ENCODE peak calls at places on chromosomes 7 and 10, in nine cellular contexts. One of them, this sample, is unnamed.

GRCh38 chr10:82796510-82796909 is 921.5 kb downstream of the NRG3 start:
- DNase-seq in tibial nerve: no peak
- DNase-seq in left lung: no peak
- DNase-seq in brain microvascular endothelial cell: no peak
- DNase-seq in CD8-positive, alpha-beta memory T cell: no peak
- DNase-seq in effector memory CD4-positive, alpha-beta T cell: no peak
- DNase-seq in fibroblast of lung: peak; percentile 19
- DNase-seq in IMR-90: no peak
- DNase-seq in adrenal gland: no peak
- DNase-seq in this sample: no peak

GRCh38 chr7:82164813-82165212 is 278.8 kb downstream of the CACNA2D1 start:
- DNase-seq in tibial nerve: no peak
- DNase-seq in left lung: no peak
- DNase-seq in brain microvascular endothelial cell: peak; percentile 81
- DNase-seq in CD8-positive, alpha-beta memory T cell: no peak
- DNase-seq in effector memory CD4-positive, alpha-beta T cell: no peak
- DNase-seq in fibroblast of lung: peak; percentile 79
- DNase-seq in IMR-90: peak; percentile 79
- DNase-seq in adrenal gland: peak; percentile 42
- DNase-seq in this sample: no peak

GRCh38 chr10:117663750-117664149 is 121.2 kb downstream of the EMX2 start:
- DNase-seq in tibial nerve: no peak
- DNase-seq in left lung: no peak
- DNase-seq in brain microvascular endothelial cell: peak; percentile 92
- DNase-seq in CD8-positive, alpha-beta memory T cell: no peak
- DNase-seq in effector memory CD4-positive, alpha-beta T cell: no peak
- DNase-seq in fibroblast of lung: peak; percentile 79
- DNase-seq in IMR-90: peak; percentile 28
- DNase-seq in adrenal gland: no peak
- DNase-seq in this sample: no peak

GRCh38 chr10:92972066-92972870 is 88.3 kb upstream of the CYP26C1 start:
- DNase-seq in tibial nerve: no peak
- DNase-seq in left lung: no peak
- DNase-seq in brain microvascular endothelial cell: peak; percentile 72
- DNase-seq in CD8-positive, alpha-beta memory T cell: no peak
- DNase-seq in effector memory CD4-positive, alpha-beta T cell: no peak
- DNase-seq in fibroblast of lung: peak; percentile 87
- DNase-seq in IMR-90: peak; percentile 90
- DNase-seq in adrenal gland: peak; percentile 76
- DNase-seq in this sample: no peak

GRCh38 chr7:128264477-128264876 is 23.4 kb downstream of the LEP start:
- DNase-seq in tibial nerve: no peak
- DNase-seq in left lung: peak; percentile 56
- DNase-seq in brain microvascular endothelial cell: no peak
- DNase-seq in CD8-positive, alpha-beta memory T cell: no peak
- DNase-seq in effector memory CD4-positive, alpha-beta T cell: no peak
- DNase-seq in fibroblast of lung: no peak
- DNase-seq in IMR-90: no peak
- DNase-seq in adrenal gland: no peak
- DNase-seq in this sample: no peak

GRCh38 chr7:73342645-73343044 is 14.7 kb downstream of the FKBP6 start:
- DNase-seq in tibial nerve: no peak
- DNase-seq in left lung: no peak
- DNase-seq in brain microvascular endothelial cell: peak; percentile 68
- DNase-seq in CD8-positive, alpha-beta memory T cell: no peak
- DNase-seq in effector memory CD4-positive, alpha-beta T cell: no peak
- DNase-seq in fibroblast of lung: peak; percentile 45
- DNase-seq in IMR-90: peak; percentile 69
- DNase-seq in adrenal gland: no peak
- DNase-seq in this sample: no peak

GRCh38 chr10:3828404-3829192 is 43.6 kb upstream of the KLF6 start:
- DNase-seq in tibial nerve: no peak
- DNase-seq in left lung: no peak
- DNase-seq in brain microvascular endothelial cell: peak; percentile 73
- DNase-seq in CD8-positive, alpha-beta memory T cell: no peak
- DNase-seq in effector memory CD4-positive, alpha-beta T cell: no peak
- DNase-seq in fibroblast of lung: peak; percentile 79
- DNase-seq in IMR-90: peak; percentile 86
- DNase-seq in adrenal gland: peak; percentile 50
- DNase-seq in this sample: peak; percentile 67

GRCh38 chr10:122706467-122706866 is 6.8 kb upstream of the C10orf120 start:
- DNase-seq in tibial nerve: no peak
- DNase-seq in left lung: no peak
- DNase-seq in brain microvascular endothelial cell: no peak
- DNase-seq in CD8-positive, alpha-beta memory T cell: no peak
- DNase-seq in effector memory CD4-positive, alpha-beta T cell: no peak
- DNase-seq in fibroblast of lung: no peak
- DNase-seq in IMR-90: no peak
- DNase-seq in adrenal gland: no peak
- DNase-seq in this sample: no peak

DNA sequence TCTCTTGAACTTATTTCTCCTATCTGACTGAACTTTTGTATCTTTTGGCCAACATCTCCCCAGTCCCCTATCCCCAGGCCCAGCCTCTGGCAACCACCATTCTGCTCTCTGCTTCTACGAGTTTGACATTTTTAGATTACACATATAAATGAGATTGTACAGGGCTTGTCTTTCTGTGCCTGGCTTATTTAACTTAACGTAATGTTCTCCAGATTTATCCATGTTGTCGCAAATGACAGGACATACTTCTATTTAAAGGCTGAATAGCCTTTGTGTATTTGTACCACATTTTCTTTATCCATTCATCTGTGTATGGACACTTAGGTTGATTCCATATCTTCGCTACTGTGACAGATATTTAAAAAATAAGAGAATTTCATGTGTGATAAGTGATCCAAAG is 98.6 kb downstream of the LSMEM1 start:
- DNase-seq in tibial nerve: no peak
- DNase-seq in left lung: no peak
- DNase-seq in brain microvascular endothelial cell: no peak
- DNase-seq in CD8-positive, alpha-beta memory T cell: no peak
- DNase-seq in effector memory CD4-positive, alpha-beta T cell: no peak
- DNase-seq in fibroblast of lung: no peak
- DNase-seq in IMR-90: no peak
- DNase-seq in adrenal gland: no peak
- DNase-seq in this sample: no peak
- H3K27ac ChIP-seq in tibial nerve: no peak overlapping the region
- H3K27ac ChIP-seq in left lung: no peak overlapping the region
- H3K27ac ChIP-seq in brain microvascular endothelial cell: no peak overlapping the region
- H3K27ac ChIP-seq in CD8-positive, alpha-beta memory T cell: no peak overlapping the region
- H3K27ac ChIP-seq in effector memory CD4-positive, alpha-beta T cell: no peak overlapping the region
- H3K27ac ChIP-seq in fibroblast of lung: no peak overlapping the region
- H3K27ac ChIP-seq in IMR-90: no peak overlapping the region
- H3K27ac ChIP-seq in adrenal gland: no peak overlapping the region
- H3K27ac ChIP-seq in this sample: no peak overlapping the region

GRCh38 chr10:114483575-114483974 is 79.3 kb upstream of the AFAP1L2 start:
- DNase-seq in tibial nerve: no peak
- DNase-seq in left lung: no peak
- DNase-seq in brain microvascular endothelial cell: no peak
- DNase-seq in CD8-positive, alpha-beta memory T cell: no peak
- DNase-seq in effector memory CD4-positive, alpha-beta T cell: no peak
- DNase-seq in fibroblast of lung: no peak
- DNase-seq in IMR-90: no peak
- DNase-seq in adrenal gland: no peak
- DNase-seq in this sample: no peak
- H3K27ac ChIP-seq in tibial nerve: no peak overlapping the region
- H3K27ac ChIP-seq in left lung: no peak overlapping the region
- H3K27ac ChIP-seq in brain microvascular endothelial cell: no peak overlapping the region
- H3K27ac ChIP-seq in CD8-positive, alpha-beta memory T cell: no peak overlapping the region
- H3K27ac ChIP-seq in effector memory CD4-positive, alpha-beta T cell: no peak overlapping the region
- H3K27ac ChIP-seq in fibroblast of lung: no peak overlapping the region
- H3K27ac ChIP-seq in IMR-90: no peak overlapping the region
- H3K27ac ChIP-seq in adrenal gland: no peak overlapping the region
- H3K27ac ChIP-seq in this sample: no peak overlapping the region

GRCh38 chr7:116571552-116571951 is 46.7 kb downstream of the CAV1 start:
- DNase-seq in tibial nerve: no peak
- DNase-seq in left lung: no peak
- DNase-seq in brain microvascular endothelial cell: no peak
- DNase-seq in CD8-positive, alpha-beta memory T cell: no peak
- DNase-seq in effector memory CD4-positive, alpha-beta T cell: no peak
- DNase-seq in fibroblast of lung: no peak
- DNase-seq in IMR-90: no peak
- DNase-seq in adrenal gland: no peak
- DNase-seq in this sample: no peak
- H3K27ac ChIP-seq in tibial nerve: no peak overlapping the region
- H3K27ac ChIP-seq in left lung: no peak overlapping the region
- H3K27ac ChIP-seq in brain microvascular endothelial cell: peak overlapping the region; percentile 57
- H3K27ac ChIP-seq in CD8-positive, alpha-beta memory T cell: no peak overlapping the region
- H3K27ac ChIP-seq in effector memory CD4-positive, alpha-beta T cell: no peak overlapping the region
- H3K27ac ChIP-seq in fibroblast of lung: peak overlapping the region; percentile 35
- H3K27ac ChIP-seq in IMR-90: peak overlapping the region; percentile 58
- H3K27ac ChIP-seq in adrenal gland: no peak overlapping the region
- H3K27ac ChIP-seq in this sample: no peak overlapping the region

GRCh38 chr7:132977234-132977633 is 104.7 kb downstream of the CHCHD3 start:
- DNase-seq in tibial nerve: no peak
- DNase-seq in left lung: no peak
- DNase-seq in brain microvascular endothelial cell: no peak
- DNase-seq in CD8-positive, alpha-beta memory T cell: no peak
- DNase-seq in effector memory CD4-positive, alpha-beta T cell: no peak
- DNase-seq in fibroblast of lung: no peak
- DNase-seq in IMR-90: peak; percentile 11
- DNase-seq in adrenal gland: no peak
- DNase-seq in this sample: no peak
- H3K27ac ChIP-seq in tibial nerve: no peak overlapping the region
- H3K27ac ChIP-seq in left lung: no peak overlapping the region
- H3K27ac ChIP-seq in brain microvascular endothelial cell: no peak overlapping the region
- H3K27ac ChIP-seq in CD8-positive, alpha-beta memory T cell: no peak overlapping the region
- H3K27ac ChIP-seq in effector memory CD4-positive, alpha-beta T cell: no peak overlapping the region
- H3K27ac ChIP-seq in fibroblast of lung: no peak overlapping the region
- H3K27ac ChIP-seq in IMR-90: no peak overlapping the region
- H3K27ac ChIP-seq in adrenal gland: no peak overlapping the region
- H3K27ac ChIP-seq in this sample: no peak overlapping the region

DNA sequence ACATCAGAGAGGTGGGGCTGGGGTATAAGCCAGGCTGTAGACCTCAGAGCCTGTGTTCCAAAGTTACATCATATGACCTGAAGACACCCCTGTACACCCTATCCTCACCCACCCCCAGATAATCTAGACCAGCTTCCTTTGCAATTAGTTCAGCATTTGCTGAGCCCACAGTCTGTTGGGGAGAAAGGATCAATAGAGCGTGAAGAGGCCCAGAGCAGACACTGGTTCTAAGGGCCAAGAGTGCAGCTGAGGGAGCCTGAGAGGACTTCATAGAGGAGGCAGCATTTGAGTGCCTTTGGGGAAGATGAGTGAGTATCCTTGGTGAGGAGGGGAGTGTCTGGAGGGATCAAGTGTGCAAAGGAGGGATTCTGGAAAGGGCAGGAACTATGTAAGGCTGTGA is 58.6 kb downstream of the PRF1 start:
- DNase-seq in tibial nerve: no peak
- DNase-seq in left lung: no peak
- DNase-seq in brain microvascular endothelial cell: no peak
- DNase-seq in CD8-positive, alpha-beta memory T cell: no peak
- DNase-seq in effector memory CD4-positive, alpha-beta T cell: no peak
- DNase-seq in fibroblast of lung: no peak
- DNase-seq in IMR-90: no peak
- DNase-seq in adrenal gland: no peak
- DNase-seq in this sample: no peak
- H3K27ac ChIP-seq in tibial nerve: no peak overlapping the region
- H3K27ac ChIP-seq in left lung: no peak overlapping the region
- H3K27ac ChIP-seq in brain microvascular endothelial cell: no peak overlapping the region
- H3K27ac ChIP-seq in CD8-positive, alpha-beta memory T cell: no peak overlapping the region
- H3K27ac ChIP-seq in effector memory CD4-positive, alpha-beta T cell: no peak overlapping the region
- H3K27ac ChIP-seq in fibroblast of lung: no peak overlapping the region
- H3K27ac ChIP-seq in IMR-90: no peak overlapping the region
- H3K27ac ChIP-seq in adrenal gland: no peak overlapping the region
- H3K27ac ChIP-seq in this sample: no peak overlapping the region

GRCh38 chr10:59757966-59758365 is 4.7 kb upstream of the MRLN start:
- DNase-seq in tibial nerve: no peak
- DNase-seq in left lung: no peak
- DNase-seq in brain microvascular endothelial cell: peak; percentile 64
- DNase-seq in CD8-positive, alpha-beta memory T cell: no peak
- DNase-seq in effector memory CD4-positive, alpha-beta T cell: no peak
- DNase-seq in fibroblast of lung: peak; percentile 98
- DNase-seq in IMR-90: peak; percentile 77
- DNase-seq in adrenal gland: no peak
- DNase-seq in this sample: no peak
- H3K27ac ChIP-seq in tibial nerve: no peak overlapping the region
- H3K27ac ChIP-seq in left lung: no peak overlapping the region
- H3K27ac ChIP-seq in brain microvascular endothelial cell: peak overlapping the region; percentile 6
- H3K27ac ChIP-seq in CD8-positive, alpha-beta memory T cell: no peak overlapping the region
- H3K27ac ChIP-seq in effector memory CD4-positive, alpha-beta T cell: no peak overlapping the region
- H3K27ac ChIP-seq in fibroblast of lung: no peak overlapping the region
- H3K27ac ChIP-seq in IMR-90: no peak overlapping the region
- H3K27ac ChIP-seq in adrenal gland: peak overlapping the region; percentile 7
- H3K27ac ChIP-seq in this sample: no peak overlapping the region

GRCh38 chr10:98150544-98150943 is 16.1 kb downstream of the R3HCC1L start:
- DNase-seq in tibial nerve: no peak
- DNase-seq in left lung: no peak
- DNase-seq in brain microvascular endothelial cell: peak; percentile 85
- DNase-seq in CD8-positive, alpha-beta memory T cell: no peak
- DNase-seq in effector memory CD4-positive, alpha-beta T cell: no peak
- DNase-seq in fibroblast of lung: peak; percentile 69
- DNase-seq in IMR-90: peak; percentile 56
- DNase-seq in adrenal gland: no peak
- DNase-seq in this sample: no peak

GRCh38 chr10:98141484-98142073 is 7.1 kb downstream of the R3HCC1L start:
- DNase-seq in tibial nerve: no peak
- DNase-seq in left lung: no peak
- DNase-seq in brain microvascular endothelial cell: no peak
- DNase-seq in CD8-positive, alpha-beta memory T cell: no peak
- DNase-seq in effector memory CD4-positive, alpha-beta T cell: no peak
- DNase-seq in fibroblast of lung: no peak
- DNase-seq in IMR-90: no peak
- DNase-seq in adrenal gland: no peak
- DNase-seq in this sample: no peak

GRCh38 chr10:98149858-98150257 is 15.4 kb downstream of the R3HCC1L start:
- DNase-seq in tibial nerve: no peak
- DNase-seq in left lung: no peak
- DNase-seq in brain microvascular endothelial cell: no peak
- DNase-seq in CD8-positive, alpha-beta memory T cell: no peak
- DNase-seq in effector memory CD4-positive, alpha-beta T cell: no peak
- DNase-seq in fibroblast of lung: no peak
- DNase-seq in IMR-90: no peak
- DNase-seq in adrenal gland: no peak
- DNase-seq in this sample: no peak

DNA sequence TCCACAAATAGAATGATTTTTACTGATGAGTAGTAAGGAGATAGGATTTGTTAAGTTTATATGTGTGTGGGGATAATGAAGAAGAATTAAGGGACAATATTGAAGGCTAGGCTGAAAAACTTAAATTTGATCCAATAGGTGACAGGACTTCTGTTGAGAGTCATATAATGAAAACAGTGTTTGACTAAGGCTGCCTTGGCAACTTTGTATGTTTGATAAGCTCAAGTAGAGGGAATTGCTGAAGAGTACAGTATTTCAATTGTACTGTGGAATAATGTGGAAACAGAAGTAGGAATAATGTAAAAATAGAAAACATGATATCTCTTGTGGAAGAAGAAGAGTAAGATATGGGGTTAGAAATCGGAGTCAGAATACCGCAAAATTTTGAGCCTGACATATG is 10.5 kb downstream of the R3HCC1L start:
- DNase-seq in tibial nerve: no peak
- DNase-seq in left lung: no peak
- DNase-seq in brain microvascular endothelial cell: no peak
- DNase-seq in CD8-positive, alpha-beta memory T cell: no peak
- DNase-seq in effector memory CD4-positive, alpha-beta T cell: no peak
- DNase-seq in fibroblast of lung: no peak
- DNase-seq in IMR-90: no peak
- DNase-seq in adrenal gland: no peak
- DNase-seq in this sample: no peak
- H3K27ac ChIP-seq in tibial nerve: no peak overlapping the region
- H3K27ac ChIP-seq in left lung: no peak overlapping the region
- H3K27ac ChIP-seq in brain microvascular endothelial cell: no peak overlapping the region
- H3K27ac ChIP-seq in CD8-positive, alpha-beta memory T cell: no peak overlapping the region
- H3K27ac ChIP-seq in effector memory CD4-positive, alpha-beta T cell: no peak overlapping the region
- H3K27ac ChIP-seq in fibroblast of lung: no peak overlapping the region
- H3K27ac ChIP-seq in IMR-90: no peak overlapping the region
- H3K27ac ChIP-seq in adrenal gland: no peak overlapping the region
- H3K27ac ChIP-seq in this sample: no peak overlapping the region

This sample was measured in CD4-positive, alpha-beta memory T cell.